ENCODE peak calls at places on chromosomes 16 and 17, in six cellular contexts. A is mammary epithelial cell, U is AG04450, K is cardiac muscle cell, Y is transverse colon, V is PC-3. C is an unnamed sample.

GRCh38 chr17:13561606-13562270 is 40.0 kb downstream of the HS3ST3A1 start:
- DNase-seq in K (peak; percentile 92), Y (peak; percentile 8), V (no peak), A (no peak), U (peak; percentile 78), C (no peak)

GRCh38 chr17:32958418-32958817 is 30.5 kb downstream of the TMEM98 start:
- DNase-seq in K (no peak), U (no peak), V (no peak), Y (no peak), A (no peak), C (no peak)

GRCh38 chr17:68184816-68185436 is 62.9 kb upstream of the AMZ2 start:
- DNase-seq in U (no peak), K (no peak), V (no peak), Y (no peak), A (no peak), C (no peak)

GRCh38 chr17:6686026-6686425 is 27.1 kb downstream of the SLC13A5 start:
- DNase-seq in A (no peak), V (no peak), K (no peak), Y (no peak), U (no peak), C (no peak)

GRCh38 chr17:80811181-80812105 is 180.2 kb upstream of the CHMP6 start:
- DNase-seq in U (no peak), V (no peak), A (no peak), K (no peak), Y (peak; percentile 8), C (no peak)

GRCh38 chr16:66278604-66279262 is 87.8 kb upstream of the CDH5 start:
- DNase-seq in V (peak; percentile 88), K (no peak), A (peak; percentile 90), U (no peak), Y (no peak), C (no peak)

GRCh38 chr16:80060470-80060869 is 459.9 kb upstream of the MAF start:
- DNase-seq in U (no peak), K (no peak), Y (no peak), V (no peak), A (no peak), C (no peak)

GRCh38 chr16:69186642-69187386 is at the start of gene SNTB2:
- DNase-seq in V (peak; percentile 94), K (peak; percentile 91), Y (peak; percentile 96), A (peak; percentile 87), U (peak; percentile 55), C (peak; percentile 95)

GRCh38 chr17:44503080-44503842 is at the start of gene GPATCH8:
- DNase-seq in U (peak; percentile 82), V (peak; percentile 97), K (peak; percentile 98), A (peak; percentile 96), Y (peak; percentile 96), C (peak; percentile 93)

GRCh38 chr17:8248751-8249607 is at the start of gene PFAS:
- DNase-seq in Y (peak; percentile 97), K (peak; percentile 95), U (peak; percentile 74), A (peak; percentile 93), V (peak; percentile 93), C (peak; percentile 98)

GRCh38 chr17:8835631-8836364 is 31.7 kb downstream of the PIK3R6 start:
- DNase-seq in K (no peak), A (no peak), V (no peak), Y (no peak), U (no peak), C (no peak)

DNA sequence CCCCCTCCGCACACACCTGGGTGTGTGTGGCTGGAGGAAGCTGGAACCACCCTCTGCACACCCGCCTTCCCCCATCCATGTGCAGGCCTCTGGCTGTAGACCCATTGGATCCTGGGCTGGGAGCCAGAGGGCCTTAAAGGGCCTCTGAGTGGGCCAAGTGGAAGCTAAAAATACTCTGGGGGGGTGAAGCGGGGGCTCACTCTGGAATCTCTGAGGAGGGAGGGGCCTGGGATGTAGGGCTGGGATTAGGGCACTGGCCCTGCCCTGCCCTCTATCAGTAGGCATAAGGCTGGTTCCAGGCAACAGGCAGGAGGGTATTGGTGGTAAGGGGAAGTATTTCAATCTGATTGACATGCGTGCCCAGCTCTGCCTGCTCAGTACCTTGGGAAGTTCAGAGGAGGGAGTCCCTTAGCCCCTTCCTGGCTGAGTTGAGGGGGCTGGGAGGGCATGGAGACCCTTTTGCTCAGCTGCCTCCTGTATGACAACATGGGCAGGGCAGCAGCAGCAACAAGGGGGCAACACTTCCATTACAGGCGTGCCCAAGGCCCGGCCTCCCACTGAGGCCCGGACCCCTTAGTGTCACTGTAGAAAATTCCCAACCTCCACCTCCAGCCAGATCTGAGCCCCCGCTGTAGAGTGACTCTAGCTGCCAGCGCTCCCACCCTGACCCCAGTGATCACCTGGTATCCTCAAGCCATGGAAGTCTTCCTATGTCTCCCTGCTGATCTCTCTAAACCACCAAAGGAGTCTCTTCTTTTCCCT is 5.2 kb downstream of the ITGA3 start:
- DNase-seq in K (peak; percentile 83), A (peak; percentile 63), V (peak; percentile 70), U (no peak), Y (peak; percentile 73), C (peak; percentile 76)
- H3K4me3 ChIP-seq in K (no peak overlapping the region), A (peak overlapping the region; percentile 87), V (peak overlapping the region; percentile 90), U (no peak overlapping the region), Y (no peak overlapping the region), C (no peak overlapping the region)

DNA sequence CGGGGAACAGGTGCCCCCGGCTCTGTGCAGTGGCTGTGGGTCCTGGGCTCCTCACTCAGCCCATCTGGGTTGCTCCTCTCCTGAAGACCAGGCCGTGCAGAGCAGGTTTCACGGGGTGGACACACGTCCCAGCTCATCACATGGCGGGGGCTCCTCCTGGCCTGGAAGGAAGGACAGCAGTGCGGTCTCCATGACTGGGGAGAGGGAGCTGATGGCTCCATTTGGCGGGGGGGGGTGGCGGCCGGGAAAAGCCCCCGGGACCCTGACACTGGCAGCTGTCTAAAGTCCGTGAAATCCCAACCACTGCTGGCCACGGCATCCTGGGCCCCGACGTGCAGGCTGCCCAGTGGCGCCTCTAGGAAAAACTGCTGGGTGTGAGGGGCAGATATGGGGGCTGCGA is 19.0 kb downstream of the SOX8 start:
- DNase-seq in U (no peak), K (no peak), A (no peak), V (no peak), Y (no peak), C (no peak)
- H3K27me3 ChIP-seq in U (peaks cover 19% of the 10 kb centered on the region), K (peaks cover 4% of the 10 kb centered on the region), A (peaks cover 5% of the 10 kb centered on the region), V (no peaks in the 10 kb centered on the region), Y (peaks cover 38% of the 10 kb centered on the region), C (peaks cover 18% of the 10 kb centered on the region)

DNA sequence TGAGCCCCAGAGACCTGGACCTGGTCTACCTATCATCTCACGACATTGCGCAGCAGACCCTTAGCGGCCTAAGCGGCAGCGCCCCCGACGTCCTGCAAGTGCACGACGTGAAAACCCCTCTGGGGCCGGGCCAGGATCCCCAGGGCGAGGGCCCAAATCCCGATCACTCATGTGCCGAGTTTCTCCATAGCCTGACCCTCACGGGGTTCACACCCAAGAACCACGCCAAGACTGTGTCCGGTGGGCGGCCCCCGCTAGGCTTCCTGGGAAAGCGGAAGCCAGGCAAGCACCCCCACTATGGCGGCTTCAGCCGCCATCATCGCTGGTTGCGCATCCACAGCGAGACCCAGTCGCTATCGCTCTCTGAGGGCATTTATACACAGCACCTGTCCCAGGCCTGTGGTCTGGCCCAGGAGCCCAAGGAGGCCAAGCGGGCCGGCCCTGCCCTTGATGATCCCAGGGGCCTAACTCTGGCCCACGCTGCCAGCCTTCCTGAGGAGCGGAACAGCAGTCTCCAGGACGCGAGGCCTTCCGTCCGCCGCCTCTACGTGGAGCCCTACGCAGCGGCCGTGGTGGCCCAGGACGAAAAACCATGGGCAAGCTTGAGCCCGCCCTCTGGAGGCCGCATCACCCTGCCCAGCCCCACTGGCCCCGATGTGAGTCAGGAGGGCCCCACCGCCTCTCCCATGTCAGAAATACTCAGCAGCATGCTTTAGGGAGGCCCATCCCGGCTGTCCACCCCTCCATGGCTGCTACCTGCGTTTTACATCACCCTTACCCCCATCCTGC is 82.8 kb upstream of the NOG start:
- DNase-seq in U (no peak), V (no peak), A (no peak), Y (no peak), K (no peak), C (no peak)
- H3K4me3 ChIP-seq in U (no peak overlapping the region), V (no peak overlapping the region), A (no peak overlapping the region), Y (no peak overlapping the region), K (no peak overlapping the region), C (no peak overlapping the region)

DNA sequence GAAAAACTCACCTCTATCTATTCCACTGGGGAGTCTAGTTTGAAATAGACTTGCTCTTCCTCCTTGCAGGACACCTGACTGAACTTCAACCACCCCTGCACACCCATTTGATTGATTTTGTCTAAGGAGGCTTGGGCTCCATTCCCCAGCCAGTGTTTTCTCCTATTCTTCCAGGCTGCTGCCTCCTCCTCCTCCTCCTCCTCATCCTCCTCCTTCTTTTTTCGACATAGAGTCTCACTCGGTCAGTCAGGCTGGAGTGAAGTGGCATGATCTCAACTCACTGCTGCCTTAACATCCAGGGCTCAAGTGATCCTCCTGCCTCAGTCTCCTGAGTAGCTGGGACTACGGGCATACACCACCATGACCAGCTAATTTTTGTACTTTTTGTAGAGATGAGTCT is 1.8 kb upstream of the DLX4 start:
- DNase-seq in U (no peak), Y (no peak), V (no peak), A (no peak), K (no peak), C (no peak)
- H3K27me3 ChIP-seq in U (peaks cover 99% of the 10 kb centered on the region), Y (peaks cover 100% of the 10 kb centered on the region), V (peaks cover 74% of the 10 kb centered on the region), A (peaks cover 72% of the 10 kb centered on the region), K (peaks cover 100% of the 10 kb centered on the region), C (peaks cover 100% of the 10 kb centered on the region)

GRCh38 chr17:76560877-76561221 is 21.0 kb downstream of the PRCD start:
- DNase-seq in A (no peak), V (no peak), Y (no peak), K (no peak), U (no peak), C (no peak)

GRCh38 chr17:76558210-76559095 is 18.6 kb downstream of the PRCD start:
- DNase-seq in K (peak; percentile 42), V (peak; percentile 52), A (no peak), Y (no peak), U (no peak), C (no peak)

GRCh38 chr17:76561332-76561731 is 21.5 kb downstream of the PRCD start:
- DNase-seq in A (no peak), U (no peak), Y (no peak), V (peak; percentile 13), K (no peak), C (no peak)

GRCh38 chr17:76561799-76562268 is 22.0 kb downstream of the PRCD start:
- DNase-seq in Y (no peak), V (peak; percentile 58), K (peak; percentile 50), U (no peak), A (no peak), C (no peak)

GRCh38 chr17:76560036-76560876 is 20.4 kb downstream of the PRCD start:
- DNase-seq in A (no peak), K (no peak), Y (no peak), U (no peak), V (peak; percentile 13), C (no peak)
- H3K4me3 ChIP-seq in A (peak overlapping the region; percentile 86), K (no peak overlapping the region), Y (no peak overlapping the region), U (peak overlapping the region; percentile 41), V (peak overlapping the region; percentile 91), C (peak overlapping the region; percentile 85)

C was measured in stomach.